ENCODE peak calls at places on chromosome 11, in four cellular contexts. H is epithelial cell of esophagus, L is KBM-7, M is pulmonary artery endothelial cell. P is an unnamed sample.

GRCh38 chr11:65946655-65947054 is 1.4 kb downstream of the TSGA10IP start:
- DNase-seq in L (no peak), M (no peak), H (no peak), P (no peak)

GRCh38 chr11:17020831-17021230 is 6.6 kb upstream of the PLEKHA7 start:
- DNase-seq in H (no peak), L (no peak), M (no peak), P (no peak)

GRCh38 chr11:34234086-34234740 is 123.6 kb downstream of the ABTB2 start:
- DNase-seq in L (peak), M (no peak), H (peak), P (no peak)

GRCh38 chr11:127000291-127000968 is at the start of gene KIRREL3:
- DNase-seq in H (no peak), M (no peak), L (no peak), P (no peak)

GRCh38 chr11:116513894-116514293 is 258.9 kb downstream of the BUD13 start:
- DNase-seq in M (peak), H (no peak), L (peak), P (no peak)

GRCh38 chr11:77214557-77214956 is 86.5 kb downstream of the MYO7A start:
- DNase-seq in H (no peak), L (no peak), M (no peak), P (no peak)

GRCh38 chr11:12215192-12215591 is 104.8 kb downstream of the MICAL2 start:
- DNase-seq in L (peak), H (no peak), M (no peak), P (no peak)

GRCh38 chr11:1695548-1696108 is 1.4 kb upstream of the KRTAP5-6 start:
- DNase-seq in H (no peak), M (no peak), L (no peak), P (no peak)

GRCh38 chr11:24900524-24900923 is 403.7 kb downstream of the LUZP2 start:
- DNase-seq in L (no peak), H (no peak), M (no peak), P (no peak)

GRCh38 chr11:17379383-17380180 is 8.9 kb downstream of the KCNJ11 start:
- DNase-seq in H (peak), M (no peak), L (no peak), P (no peak)

GRCh38 chr11:61851128-61851899 is 23.2 kb downstream of the FADS2 start:
- DNase-seq in L (no peak), M (no peak), H (no peak), P (no peak)

GRCh38 chr11:68402355-68403031 is 58.1 kb upstream of the PPP6R3 start:
- DNase-seq in H (no peak), M (no peak), L (no peak), P (no peak)

GRCh38 chr11:59822989-59823566 is 12.5 kb upstream of the MRPL16 start:
- DNase-seq in L (peak), H (peak), M (no peak), P (peak)

GRCh38 chr11:103862049-103862826 is 174.2 kb upstream of the DDI1 start:
- DNase-seq in H (no peak), L (no peak), M (no peak), P (no peak)

GRCh38 chr11:102733232-102733875 is 8.6 kb upstream of the MMP8 start:
- DNase-seq in L (peak), M (no peak), H (peak), P (peak)

GRCh38 chr11:75969626-75970308 is 154.8 kb downstream of the UVRAG start:
- DNase-seq in H (peak), L (no peak), M (no peak), P (peak)

GRCh38 chr11:2780850-2781412 is 81.1 kb upstream of the KCNQ1OT1 start:
- DNase-seq in L (no peak), M (no peak), H (no peak), P (no peak)

GRCh38 chr11:73330569-73331093 is 22.6 kb downstream of the ARHGEF17 start:
- DNase-seq in M (no peak), H (no peak), L (no peak), P (no peak)

GRCh38 chr11:5937868-5938602 is 4.0 kb upstream of the OR56A3 start:
- DNase-seq in H (no peak), M (no peak), L (no peak), P (no peak)

GRCh38 chr11:132126973-132127900 is 756.8 kb downstream of the NTM start:
- DNase-seq in M (peak), L (no peak), H (peak), P (peak)

GRCh38 chr11:69270929-69271328 is 23.0 kb upstream of the MYEOV start:
- DNase-seq in L (no peak), H (no peak), M (no peak), P (no peak)

GRCh38 chr11:66015094-66015881 is 3.5 kb downstream of the CST6 start:
- DNase-seq in H (no peak), L (no peak), M (peak), P (no peak)

GRCh38 chr11:2294340-2295290 is 7.1 kb downstream of the C11orf21 start:
- DNase-seq in L (no peak), H (no peak), M (no peak), P (no peak)

GRCh38 chr11:20097319-20098221 is 62.7 kb downstream of the DBX1 start:
- DNase-seq in H (no peak), M (peak), L (no peak), P (no peak)

GRCh38 chr11:17531818-17532131 is 12.4 kb downstream of the USH1C start:
- DNase-seq in M (no peak), H (no peak), L (no peak), P (no peak)